ENCODE peak calls at places on chromosomes 1 and 21, in four cellular contexts. H, N, L and Q are unnamed samples. For H3K36me3, the result is how much of the 10 kb centered on the place peaks cover.

GRCh38 chr21:41071410-41071809 is 96.5 kb upstream of the BACE2 start:
- DNase-seq in H (peak), N (no peak), L (no peak), Q (no peak)

GRCh38 chr1:167849656-167850055 is 64.3 kb downstream of the ADCY10 start:
- DNase-seq in H (no peak), N (no peak), L (no peak), Q (no peak)

GRCh38 chr1:81703352-81703735 is 97.4 kb upstream of the ADGRL2 start:
- DNase-seq in H (no peak), N (no peak), L (no peak), Q (no peak)

GRCh38 chr1:151312439-151313225 is 14.6 kb downstream of the PI4KB start:
- DNase-seq in H (no peak), N (no peak), L (no peak), Q (no peak)

GRCh38 chr1:175278236-175278635 is 85.7 kb upstream of the KIAA0040 start:
- DNase-seq in H (no peak), N (no peak), L (no peak), Q (no peak)

GRCh38 chr1:204513117-204513716 is 3.0 kb upstream of the MDM4 start:
- DNase-seq in H (no peak), N (no peak), L (no peak), Q (peak)

GRCh38 chr1:111214884-111215283 is 12.6 kb upstream of the CHI3L2 start:
- DNase-seq in H (no peak), N (no peak), L (no peak), Q (no peak)

GRCh38 chr1:159429074-159429861 is 2.7 kb upstream of the OR10J4 start:
- DNase-seq in H (no peak), N (no peak), L (no peak), Q (no peak)

GRCh38 chr1:109627692-109628399 is 8.2 kb downstream of the AMPD2 start:
- DNase-seq in H (no peak), N (no peak), L (no peak), Q (no peak)

GRCh38 chr1:229769006-229769405 is 143.0 kb downstream of the URB2 start:
- DNase-seq in H (no peak), N (no peak), L (no peak), Q (no peak)

GRCh38 chr1:205449750-205450443 is 5.9 kb downstream of the BLACAT1 start:
- DNase-seq in H (peak), N (no peak), L (no peak), Q (peak)

GRCh38 chr1:2865571-2866414 is 64.3 kb upstream of the TTC34 start:
- DNase-seq in H (no peak), N (peak), L (no peak), Q (no peak)

GRCh38 chr1:43753422-43753821 is 46.1 kb downstream of the ST3GAL3 start:
- DNase-seq in H (no peak), N (no peak), L (no peak), Q (no peak)

GRCh38 chr1:36396359-36396758 is 1.3 kb downstream of the LSM10 start:
- DNase-seq in H (no peak), N (no peak), L (no peak), Q (no peak)

GRCh38 chr1:19910650-19911049 is 12.8 kb downstream of the PLA2G2E start:
- DNase-seq in H (no peak), N (no peak), L (no peak), Q (no peak)

GRCh38 chr21:29504751-29505321 is 206.1 kb downstream of the BACH1 start:
- DNase-seq in H (no peak), N (no peak), L (no peak), Q (no peak)

GRCh38 chr21:29501451-29501850 is 202.7 kb downstream of the BACH1 start:
- DNase-seq in H (no peak), N (no peak), L (no peak), Q (no peak)

GRCh38 chr21:29506947-29507346 is 208.2 kb downstream of the BACH1 start:
- DNase-seq in H (no peak), N (no peak), L (no peak), Q (no peak)

GRCh38 chr21:29508311-29508710 is 209.6 kb downstream of the BACH1 start:
- DNase-seq in H (no peak), N (no peak), L (no peak), Q (no peak)

DNA sequence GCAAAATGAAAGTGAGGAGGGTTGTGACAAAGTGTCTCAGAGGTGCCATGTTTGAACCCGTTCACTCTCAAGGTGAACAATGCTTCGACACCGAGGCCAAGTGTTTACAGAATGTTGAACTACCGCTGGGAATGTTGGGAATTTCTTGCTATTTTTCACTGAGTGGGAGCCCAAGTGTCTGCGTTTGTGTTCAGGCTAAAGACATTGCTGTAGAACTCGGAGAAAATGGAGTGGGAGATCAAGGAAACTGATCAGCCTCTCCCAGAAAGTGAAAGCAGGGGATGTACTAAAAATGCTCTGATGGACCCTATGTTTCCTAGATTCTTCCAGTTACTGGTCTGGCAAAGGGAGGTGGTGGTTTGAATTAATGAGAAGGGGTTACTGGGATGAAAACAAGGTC is 207.5 kb downstream of the BACH1 start:
- DNase-seq in H (no peak), N (no peak), L (no peak), Q (no peak)
- H3K27ac ChIP-seq in H (no peak), N (no peak), L (no peak), Q (no peak)

GRCh38 chr1:172602706-172603105 is 56.2 kb upstream of the FASLG start:
- DNase-seq in H (no peak), N (no peak), L (no peak), Q (no peak)

GRCh38 chr1:172603816-172604215 is 55.1 kb upstream of the FASLG start:
- DNase-seq in H (no peak), N (no peak), L (no peak), Q (no peak)

GRCh38 chr1:172601046-172601630 is 57.8 kb upstream of the FASLG start:
- DNase-seq in H (no peak), N (no peak), L (no peak), Q (no peak)

GRCh38 chr1:172600615-172601014 is 58.3 kb upstream of the FASLG start:
- DNase-seq in H (no peak), N (no peak), L (no peak), Q (no peak)

DNA sequence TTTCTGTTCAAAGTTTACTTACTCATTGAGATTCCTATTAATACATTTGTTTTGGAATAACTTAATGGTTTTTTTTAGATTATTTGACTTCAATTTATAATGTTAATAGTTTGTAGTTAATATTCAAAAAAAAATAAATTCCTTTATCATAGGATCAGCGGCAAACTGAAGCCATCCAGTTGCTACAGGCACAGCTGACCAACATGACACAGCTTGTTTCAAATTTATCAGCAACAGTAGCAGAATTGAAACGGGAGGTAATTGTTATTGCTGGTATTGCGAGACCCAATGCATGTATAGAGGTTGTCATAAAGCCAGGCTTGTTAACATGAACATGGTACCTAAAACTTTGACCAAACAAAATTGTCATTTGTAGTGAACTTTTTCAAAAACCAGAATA is 59.0 kb upstream of the FASLG start:
- DNase-seq in H (no peak), N (no peak), L (no peak), Q (no peak)
- H3K36me3 ChIP-seq in H (under half), N (half or more), L (under half), Q (half or more)

GRCh38 chr21:25607812-25608737 is 794 bp upstream of the MRPL39 start:
- DNase-seq in H (peak), N (peak), L (peak), Q (peak)

GRCh38 chr21:25607151-25607811 is at the start of gene MRPL39:
- DNase-seq in H (peak), N (peak), L (peak), Q (peak)
- TF ChIP-seq CTCF in H (peak), N (peak), L (peak), Q (peak)

DNA sequence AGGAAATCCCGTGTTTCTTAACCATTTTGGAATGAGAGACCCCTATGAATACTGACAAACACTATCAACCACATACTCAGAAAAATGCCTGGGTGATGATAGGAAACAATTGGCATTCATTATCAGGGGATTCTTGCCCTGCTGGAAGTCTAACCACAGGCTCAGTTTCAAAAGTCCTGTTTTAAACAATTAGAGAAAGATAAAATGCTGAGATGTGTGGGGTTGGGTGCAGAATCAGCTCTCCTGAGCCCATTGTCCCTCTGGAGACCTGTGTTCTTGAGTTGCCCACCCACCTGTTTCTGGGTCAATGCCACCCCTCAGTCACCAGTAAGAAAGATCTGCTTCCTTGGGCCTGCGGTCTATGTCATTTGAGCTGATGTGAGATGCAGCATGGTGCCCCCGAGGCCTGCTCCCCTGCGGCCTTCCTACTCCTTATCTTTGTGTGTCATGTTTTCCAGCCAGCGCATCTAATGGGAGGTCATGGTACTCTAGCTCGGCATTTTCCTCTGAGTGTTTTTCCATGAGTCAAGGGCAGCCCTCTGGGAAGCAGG is 130.3 kb upstream of the PLXNA2 start:
- DNase-seq in H (no peak), N (no peak), L (no peak), Q (no peak)
- H3K27ac ChIP-seq in H (no peak), N (no peak), L (no peak), Q (no peak)

GRCh38 chr1:46649764-46650163 is 18.4 kb downstream of the ATPAF1 start:
- DNase-seq in H (no peak), N (no peak), L (no peak), Q (no peak)
- H3K36me3 ChIP-seq in H (under half), N (half or more), L (under half), Q (half or more)

DNA sequence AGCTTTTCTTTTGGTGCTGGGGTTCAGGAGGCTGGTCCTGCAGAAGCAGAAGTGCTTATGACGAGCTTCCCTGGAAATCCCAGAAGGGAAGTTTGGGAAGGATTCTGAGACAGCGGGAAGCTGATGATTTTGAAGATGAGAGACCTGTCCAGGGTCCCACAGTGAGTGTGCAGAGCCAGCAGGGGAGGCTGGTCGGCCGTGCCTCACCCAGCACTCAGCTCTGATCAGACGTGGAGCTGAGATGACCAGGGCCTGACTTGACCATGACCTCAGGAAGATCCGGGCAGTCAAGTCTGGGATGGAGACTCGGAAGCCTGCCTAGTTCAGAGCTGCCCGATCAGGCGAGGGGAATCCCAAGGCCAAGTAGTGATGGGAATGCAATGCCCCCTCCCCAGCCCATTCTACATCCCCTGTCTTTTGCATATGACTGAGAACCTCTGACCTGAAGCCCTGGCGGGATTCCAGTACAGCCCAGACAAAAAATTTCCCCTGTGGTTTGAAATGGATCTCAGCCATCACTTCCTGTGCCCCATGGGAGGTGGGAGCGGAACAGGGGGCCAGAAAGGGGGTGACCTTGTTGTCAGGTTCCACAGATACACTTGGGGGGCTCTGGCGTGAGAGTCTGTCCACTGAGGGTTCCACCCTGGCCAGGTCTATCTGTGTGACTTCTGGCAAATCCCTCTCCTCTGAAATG is 96.8 kb upstream of the RUNX3 start:
- DNase-seq in H (peak), N (no peak), L (no peak), Q (no peak)
- TF ChIP-seq CTCF in H (no peak), N (no peak), L (no peak), Q (no peak)

GRCh38 chr1:42172394-42173133 is 8.0 kb upstream of the GUCA2A start:
- DNase-seq in H (no peak), N (no peak), L (peak), Q (peak)

GRCh38 chr1:42175314-42176054 is 10.9 kb upstream of the GUCA2A start:
- DNase-seq in H (no peak), N (no peak), L (no peak), Q (no peak)

GRCh38 chr1:42171679-42172266 is 7.2 kb upstream of the GUCA2A start:
- DNase-seq in H (no peak), N (no peak), L (no peak), Q (peak)

GRCh38 chr1:42173961-42174715 is 9.6 kb upstream of the GUCA2A start:
- DNase-seq in H (no peak), N (no peak), L (no peak), Q (no peak)

DNA sequence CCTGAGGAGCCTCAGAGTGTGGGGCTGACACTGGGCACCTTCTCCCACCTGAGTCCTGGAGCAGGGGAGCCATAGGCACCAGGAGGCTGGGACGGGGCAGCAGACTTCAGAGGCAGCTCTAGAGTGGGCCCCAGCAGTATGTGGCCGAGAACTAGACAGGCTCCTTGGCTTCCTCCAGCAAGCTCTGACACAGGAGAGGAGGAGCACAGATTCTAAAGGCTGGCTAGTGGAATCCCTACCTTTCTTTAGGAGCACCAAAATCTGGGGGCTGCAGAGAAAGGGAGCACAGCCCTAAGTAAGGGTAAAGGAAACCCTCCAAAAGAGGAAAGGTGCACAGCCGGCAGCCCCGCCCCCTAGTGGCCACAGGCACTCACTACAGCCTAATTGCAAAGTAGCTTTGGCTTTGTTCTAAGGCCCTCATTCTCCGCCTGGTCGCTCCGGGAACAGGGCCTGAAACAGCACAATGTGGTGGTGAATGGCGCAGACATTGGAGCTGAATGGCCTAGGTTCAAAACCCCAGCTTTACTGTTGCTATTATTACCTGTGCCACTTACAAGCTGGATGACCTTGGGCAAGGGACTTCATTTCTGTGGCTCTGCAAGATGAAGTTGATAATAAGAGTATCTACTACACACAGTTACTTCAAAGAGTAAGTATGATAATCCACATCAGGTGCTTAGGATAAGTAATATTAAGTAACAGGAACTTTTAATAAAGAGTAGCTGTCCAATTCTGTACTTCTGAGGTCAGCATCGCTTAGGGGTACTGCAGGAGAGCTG is 8.8 kb upstream of the GUCA2A start:
- DNase-seq in H (peak), N (peak), L (peak), Q (peak)
- H3K27ac ChIP-seq in H (no peak), N (no peak), L (no peak), Q (peak)

GRCh38 chr1:226154593-226154992 is 31.9 kb downstream of the ACBD3 start:
- DNase-seq in H (no peak), N (no peak), L (no peak), Q (no peak)

GRCh38 chr1:226148121-226148648 is 38.4 kb downstream of the ACBD3 start:
- DNase-seq in H (no peak), N (no peak), L (no peak), Q (no peak)

GRCh38 chr1:226144045-226144444 is 42.5 kb downstream of the ACBD3 start:
- DNase-seq in H (no peak), N (no peak), L (no peak), Q (no peak)

GRCh38 chr1:226149806-226150205 is 36.7 kb downstream of the ACBD3 start:
- DNase-seq in H (peak), N (no peak), L (no peak), Q (no peak)
- H3K36me3 ChIP-seq in H (under half), N (half or more), L (under half), Q (half or more)